ENCODE peak calls at places on chromosomes 7 and 10, in eight cellular contexts. J is AG04450; S is fibroblast of the aortic adventitia; K is CD8-positive, alpha-beta T cell; C is astrocyte of the cerebellum; Y is IMR-90; G is sigmoid colon; O is HL-60. L is an unnamed sample.

GRCh38 chr10:78772083-78772482 is 296.7 kb upstream of the ZMIZ1 start:
- DNase-seq in Y (no peak), J (no peak), O (no peak), C (no peak), K (no peak), S (no peak), G (no peak), L (no peak)

GRCh38 chr7:155810607-155811559 is 1.4 kb downstream of the SHH start:
- DNase-seq in J (no peak), G (no peak), O (no peak), S (no peak), K (no peak), C (no peak), Y (no peak), L (no peak)

GRCh38 chr7:131015131-131015954 is 281.3 kb upstream of the KLF14 start:
- DNase-seq in J (no peak), Y (peak), O (no peak), G (no peak), S (peak), C (no peak), K (no peak), L (peak)

GRCh38 chr7:26153823-26154783 is 2.1 kb downstream of the NFE2L3 start:
- DNase-seq in S (no peak), K (no peak), Y (peak), O (no peak), C (no peak), G (no peak), J (no peak), L (no peak)

GRCh38 chr10:15144788-15145187 is 23.7 kb downstream of the NMT2 start:
- DNase-seq in K (no peak), Y (peak), J (no peak), S (peak), G (no peak), C (no peak), O (no peak), L (no peak)

GRCh38 chr10:122176232-122176865 is 94.7 kb upstream of the BTBD16 start:
- DNase-seq in J (no peak), C (no peak), K (no peak), Y (peak), G (no peak), S (peak), O (no peak), L (no peak)

GRCh38 chr10:71069909-71070666 is 142.3 kb upstream of the UNC5B start:
- DNase-seq in S (no peak), Y (no peak), J (no peak), G (no peak), O (no peak), C (no peak), K (no peak), L (no peak)

GRCh38 chr7:158759749-158760444 is 55.3 kb upstream of the NCAPG2 start:
- DNase-seq in G (no peak), O (no peak), S (no peak), C (no peak), Y (no peak), K (no peak), J (no peak), L (no peak)

GRCh38 chr10:2985729-2986232 is 81.6 kb upstream of the PFKP start:
- DNase-seq in S (peak), G (no peak), C (no peak), K (no peak), O (no peak), J (no peak), Y (peak), L (peak)

GRCh38 chr10:51654918-51655317 is 44.5 kb downstream of the CSTF2T start:
- DNase-seq in O (no peak), J (no peak), G (no peak), K (no peak), S (no peak), Y (no peak), C (peak), L (peak)

GRCh38 chr7:79452032-79452494 is 1.4 kb downstream of the MAGI2 start:
- DNase-seq in C (no peak), K (no peak), G (peak), S (peak), J (peak), Y (peak), O (no peak), L (peak)

GRCh38 chr10:117594722-117595121 is 52.2 kb downstream of the EMX2 start:
- DNase-seq in Y (no peak), S (no peak), O (no peak), G (no peak), K (no peak), C (no peak), J (no peak), L (peak)

GRCh38 chr10:63553031-63553430 is 31.8 kb downstream of the REEP3 start:
- DNase-seq in C (peak), G (no peak), Y (peak), J (peak), K (no peak), O (no peak), S (peak), L (peak)

DNA sequence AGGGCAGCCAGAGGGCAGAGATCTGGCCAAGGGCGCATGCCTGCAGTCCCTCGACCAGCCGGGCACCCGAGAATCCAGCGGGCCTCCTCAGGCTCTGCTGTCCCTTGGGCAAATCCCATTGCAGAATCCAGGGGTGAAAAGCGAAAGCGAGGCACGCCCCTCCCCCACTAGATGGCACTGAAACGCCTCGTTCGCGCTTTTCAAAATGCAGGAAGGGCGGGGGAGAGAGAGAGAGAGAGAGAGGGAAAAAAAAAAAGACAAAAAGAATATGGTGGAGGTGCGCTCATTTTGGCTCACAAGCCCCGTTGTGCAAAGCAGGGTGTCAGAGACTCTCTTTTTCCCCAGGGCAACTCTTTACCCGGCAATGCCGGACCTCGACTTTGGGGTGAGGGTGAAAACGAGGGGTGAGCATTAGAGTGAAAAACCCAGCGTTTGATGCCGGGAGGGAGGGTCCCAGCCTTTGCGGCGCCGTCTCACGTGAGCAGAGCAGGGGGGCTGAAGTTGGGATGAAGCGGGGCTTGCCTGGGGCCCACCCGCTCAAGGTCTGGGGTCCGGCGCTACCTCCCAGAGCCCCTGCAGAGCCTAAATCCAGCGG is 2.5 kb upstream of the TMEM178B start:
- DNase-seq in G (peak), S (peak), Y (no peak), K (peak), J (no peak), C (no peak), O (peak), L (no peak)
- TF ChIP-seq CTCF in G (no peak), S (no peak), Y (no peak), K (no peak), J (no peak), C (peak), O (no peak), L (no peak)

DNA sequence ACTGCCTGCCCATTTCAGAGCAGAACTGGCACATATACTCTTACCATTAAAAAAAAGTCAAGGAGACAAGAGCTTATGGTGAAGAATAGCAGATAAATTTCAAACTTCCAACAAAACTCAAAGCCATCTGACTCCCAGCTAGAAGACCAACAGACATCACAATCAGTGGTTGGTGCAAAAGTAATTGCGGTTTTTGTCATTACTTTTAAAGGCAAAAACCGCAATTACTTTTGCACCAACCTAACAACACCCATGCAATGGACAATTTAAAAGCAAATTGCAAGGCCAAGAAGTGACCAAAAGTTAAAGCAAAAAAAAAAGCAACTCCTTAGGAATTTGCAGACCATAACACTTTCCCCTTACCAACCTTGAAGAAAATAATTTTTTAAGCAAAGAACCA is 18.8 kb downstream of the GLI3 start:
- DNase-seq in S (no peak), Y (no peak), J (no peak), K (no peak), O (no peak), C (no peak), G (no peak), L (no peak)
- H3K4me3 ChIP-seq in S (peak), Y (no peak), J (no peak), K (no peak), O (no peak), C (no peak), G (no peak), L (no peak)

DNA sequence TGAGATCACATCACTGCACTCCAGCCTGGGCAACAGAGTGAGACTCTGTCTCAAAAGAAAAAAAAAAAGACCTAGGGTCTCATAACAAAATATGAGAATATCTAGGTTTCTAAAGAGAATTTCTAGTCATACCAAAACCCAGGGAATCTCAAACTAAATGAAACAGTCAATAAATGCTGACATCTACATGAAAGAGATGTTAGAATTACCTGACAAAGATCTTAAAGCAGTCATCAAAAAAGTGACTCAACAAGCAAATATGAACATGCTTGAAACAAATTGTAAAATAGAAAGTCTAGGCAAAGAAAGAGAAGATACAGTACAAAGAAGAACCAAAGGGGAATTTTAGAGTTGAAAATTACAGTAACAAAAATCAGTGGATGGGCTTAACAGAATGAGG is 26.9 kb upstream of the RET start:
- DNase-seq in C (no peak), K (no peak), Y (no peak), J (no peak), O (no peak), S (no peak), G (no peak), L (no peak)
- TF ChIP-seq CTCF in C (no peak), K (no peak), Y (no peak), J (no peak), O (no peak), S (no peak), G (no peak), L (no peak)

GRCh38 chr10:29481906-29482440 is 152.8 kb downstream of the SVIL start:
- DNase-seq in S (peak), J (no peak), G (no peak), O (no peak), Y (no peak), K (no peak), C (no peak), L (no peak)

GRCh38 chr10:29473411-29474100 is 161.2 kb downstream of the SVIL start:
- DNase-seq in K (no peak), Y (peak), G (no peak), J (no peak), C (no peak), S (peak), O (no peak), L (no peak)

GRCh38 chr10:29480281-29480954 is 154.4 kb downstream of the SVIL start:
- DNase-seq in J (no peak), O (no peak), C (no peak), K (no peak), G (no peak), Y (no peak), S (no peak), L (no peak)

GRCh38 chr10:29482591-29483421 is 152.0 kb downstream of the SVIL start:
- DNase-seq in J (no peak), S (peak), C (peak), O (peak), Y (peak), K (peak), G (peak), L (peak)

DNA sequence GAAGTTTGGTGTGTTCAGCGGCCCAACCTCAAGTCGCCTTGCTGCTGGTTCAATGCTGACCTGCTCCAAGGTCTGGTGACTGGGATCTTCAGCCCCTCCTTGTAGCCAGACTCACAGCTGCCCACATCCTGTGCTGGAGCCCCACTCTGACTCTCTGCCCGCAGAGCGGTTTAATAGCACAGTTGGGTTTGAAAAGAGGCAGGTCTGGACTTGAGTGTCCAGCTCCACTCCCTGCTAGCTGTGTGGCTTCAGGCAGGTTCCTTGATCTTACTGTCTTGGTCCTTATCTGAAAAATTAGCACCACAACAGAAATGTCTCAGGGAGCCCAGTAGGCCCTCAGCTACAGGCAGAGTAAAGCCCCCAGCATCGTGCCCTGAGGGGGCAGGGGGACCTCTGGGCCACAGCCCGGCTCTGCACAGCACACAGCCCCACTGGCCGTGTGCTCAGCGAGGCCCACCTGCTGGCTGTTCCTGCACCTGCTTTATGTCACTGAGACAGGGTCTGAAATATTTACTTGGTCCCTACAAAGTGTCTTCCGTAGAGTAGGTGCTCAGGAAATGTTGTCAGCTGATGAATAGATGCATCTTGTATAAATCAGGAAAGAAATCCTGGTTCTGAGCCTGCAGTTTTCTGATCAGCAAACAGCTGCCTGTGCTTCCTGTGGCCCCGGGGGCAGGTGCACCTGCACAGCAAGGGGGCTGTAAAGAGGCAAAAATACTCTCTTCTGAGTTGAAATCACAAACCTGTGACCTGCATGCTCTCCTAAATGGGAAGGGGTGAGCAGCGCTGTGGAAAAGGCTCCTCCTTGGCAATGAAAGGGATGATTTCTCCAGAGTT is 155.5 kb downstream of the SVIL start:
- DNase-seq in O (no peak), G (no peak), C (peak), Y (peak), J (no peak), K (peak), S (no peak), L (peak)
- H3K4me3 ChIP-seq in O (no peak), G (no peak), C (no peak), Y (no peak), J (no peak), K (no peak), S (no peak), L (no peak)

GRCh38 chr7:85851571-85852193 is 664.8 kb upstream of the SEMA3D start:
- DNase-seq in J (peak), O (no peak), C (peak), S (peak), G (no peak), Y (peak), K (no peak), L (peak)
- TF ChIP-seq CTCF in J (peak), O (no peak), C (no peak), S (peak), G (no peak), Y (peak), K (no peak), L (peak)

GRCh38 chr7:4131043-4131442 is 551.1 kb upstream of the FOXK1 start:
- DNase-seq in K (no peak), J (no peak), C (no peak), S (no peak), O (no peak), G (peak), Y (no peak), L (no peak)

GRCh38 chr7:4133491-4134044 is 548.5 kb upstream of the FOXK1 start:
- DNase-seq in G (peak), K (no peak), J (no peak), S (no peak), O (no peak), C (no peak), Y (no peak), L (no peak)

GRCh38 chr7:4128161-4128560 is 553.9 kb upstream of the FOXK1 start:
- DNase-seq in C (no peak), O (no peak), K (no peak), J (no peak), Y (no peak), G (no peak), S (no peak), L (no peak)

GRCh38 chr7:4132221-4132620 is 549.9 kb upstream of the FOXK1 start:
- DNase-seq in K (no peak), O (no peak), J (no peak), C (no peak), Y (no peak), G (peak), S (no peak), L (no peak)

GRCh38 chr7:4129481-4130122 is 552.5 kb upstream of the FOXK1 start:
- DNase-seq in K (no peak), G (peak), Y (no peak), J (no peak), O (no peak), C (no peak), S (no peak), L (no peak)
- H3K4me3 ChIP-seq in K (no peak), G (no peak), Y (no peak), J (no peak), O (no peak), C (no peak), S (no peak), L (no peak)

L was measured in AG10803.